ENCODE peak calls at places on chromosomes 1 and 21, in ten cellular contexts. One of them, this sample, is unnamed.

GRCh38 chr1:8395433-8395866 is 77.5 kb downstream of the SLC45A1 start:
- DNase-seq in endothelial cell of umbilical vein: no peak
- DNase-seq in IMR-90: no peak
- DNase-seq in prostate gland: no peak
- DNase-seq in HCT116: no peak
- DNase-seq in lower leg skin: no peak
- DNase-seq in upper lobe of left lung: no peak
- DNase-seq in thyroid gland: no peak
- DNase-seq in breast epithelium: no peak
- DNase-seq in A549: no peak
- DNase-seq in this sample: no peak

GRCh38 chr1:145849356-145850165 is 4.1 kb downstream of the NUDT17 start:
- DNase-seq in endothelial cell of umbilical vein: peak
- DNase-seq in IMR-90: peak
- DNase-seq in prostate gland: no peak
- DNase-seq in HCT116: no peak
- DNase-seq in lower leg skin: no peak
- DNase-seq in upper lobe of left lung: peak
- DNase-seq in thyroid gland: no peak
- DNase-seq in breast epithelium: peak
- DNase-seq in A549: no peak
- DNase-seq in this sample: peak

GRCh38 chr1:40535732-40536131 is 4.3 kb downstream of the ZNF684 start:
- DNase-seq in endothelial cell of umbilical vein: no peak
- DNase-seq in IMR-90: no peak
- DNase-seq in prostate gland: no peak
- DNase-seq in HCT116: no peak
- DNase-seq in lower leg skin: no peak
- DNase-seq in upper lobe of left lung: no peak
- DNase-seq in thyroid gland: no peak
- DNase-seq in breast epithelium: no peak
- DNase-seq in A549: no peak
- DNase-seq in this sample: no peak

GRCh38 chr21:26570203-26570602 is 2.9 kb downstream of the CYYR1 start:
- DNase-seq in endothelial cell of umbilical vein: peak
- DNase-seq in IMR-90: no peak
- DNase-seq in prostate gland: no peak
- DNase-seq in HCT116: no peak
- DNase-seq in lower leg skin: no peak
- DNase-seq in upper lobe of left lung: no peak
- DNase-seq in thyroid gland: no peak
- DNase-seq in breast epithelium: no peak
- DNase-seq in A549: no peak
- DNase-seq in this sample: no peak

GRCh38 chr1:114215426-114215825 is 61.8 kb upstream of the SYT6 start:
- DNase-seq in endothelial cell of umbilical vein: no peak
- DNase-seq in IMR-90: no peak
- DNase-seq in prostate gland: no peak
- DNase-seq in HCT116: no peak
- DNase-seq in lower leg skin: no peak
- DNase-seq in upper lobe of left lung: no peak
- DNase-seq in thyroid gland: no peak
- DNase-seq in breast epithelium: no peak
- DNase-seq in A549: no peak
- DNase-seq in this sample: no peak

GRCh38 chr1:110485725-110486124 is 33.2 kb downstream of the KCNA10 start:
- DNase-seq in endothelial cell of umbilical vein: no peak
- DNase-seq in IMR-90: no peak
- DNase-seq in prostate gland: no peak
- DNase-seq in HCT116: no peak
- DNase-seq in lower leg skin: no peak
- DNase-seq in upper lobe of left lung: no peak
- DNase-seq in thyroid gland: no peak
- DNase-seq in breast epithelium: no peak
- DNase-seq in A549: no peak
- DNase-seq in this sample: no peak

GRCh38 chr1:158818560-158818959 is 12.6 kb upstream of the MNDA start:
- DNase-seq in endothelial cell of umbilical vein: no peak
- DNase-seq in IMR-90: no peak
- DNase-seq in prostate gland: no peak
- DNase-seq in HCT116: no peak
- DNase-seq in lower leg skin: no peak
- DNase-seq in upper lobe of left lung: no peak
- DNase-seq in thyroid gland: no peak
- DNase-seq in breast epithelium: no peak
- DNase-seq in A549: no peak
- DNase-seq in this sample: no peak

GRCh38 chr1:100404816-100405215 is 52.5 kb downstream of the CDC14A start:
- DNase-seq in endothelial cell of umbilical vein: no peak
- DNase-seq in IMR-90: peak
- DNase-seq in prostate gland: no peak
- DNase-seq in HCT116: no peak
- DNase-seq in lower leg skin: no peak
- DNase-seq in upper lobe of left lung: no peak
- DNase-seq in thyroid gland: no peak
- DNase-seq in breast epithelium: no peak
- DNase-seq in A549: no peak
- DNase-seq in this sample: no peak

GRCh38 chr1:118243269-118243668 is 58.2 kb upstream of the SPAG17 start:
- DNase-seq in endothelial cell of umbilical vein: no peak
- DNase-seq in IMR-90: no peak
- DNase-seq in prostate gland: no peak
- DNase-seq in HCT116: no peak
- DNase-seq in lower leg skin: no peak
- DNase-seq in upper lobe of left lung: no peak
- DNase-seq in thyroid gland: no peak
- DNase-seq in breast epithelium: no peak
- DNase-seq in A549: no peak
- DNase-seq in this sample: no peak

GRCh38 chr1:37298769-37299168 is 175.6 kb upstream of the ZC3H12A start:
- DNase-seq in endothelial cell of umbilical vein: no peak
- DNase-seq in IMR-90: no peak
- DNase-seq in prostate gland: no peak
- DNase-seq in HCT116: no peak
- DNase-seq in lower leg skin: no peak
- DNase-seq in upper lobe of left lung: no peak
- DNase-seq in thyroid gland: no peak
- DNase-seq in breast epithelium: no peak
- DNase-seq in A549: no peak
- DNase-seq in this sample: no peak

GRCh38 chr1:221869759-221870158 is 127.9 kb upstream of the DUSP10 start:
- DNase-seq in endothelial cell of umbilical vein: no peak
- DNase-seq in IMR-90: peak
- DNase-seq in prostate gland: no peak
- DNase-seq in HCT116: no peak
- DNase-seq in lower leg skin: no peak
- DNase-seq in upper lobe of left lung: no peak
- DNase-seq in thyroid gland: no peak
- DNase-seq in breast epithelium: no peak
- DNase-seq in A549: no peak
- DNase-seq in this sample: no peak

GRCh38 chr1:223009421-223009820 is 133.6 kb downstream of the TLR5 start:
- DNase-seq in endothelial cell of umbilical vein: no peak
- DNase-seq in IMR-90: no peak
- DNase-seq in prostate gland: no peak
- DNase-seq in HCT116: no peak
- DNase-seq in lower leg skin: no peak
- DNase-seq in upper lobe of left lung: no peak
- DNase-seq in thyroid gland: no peak
- DNase-seq in breast epithelium: no peak
- DNase-seq in A549: no peak
- DNase-seq in this sample: no peak

GRCh38 chr1:218527737-218528136 is 182.6 kb downstream of the TGFB2 start:
- DNase-seq in endothelial cell of umbilical vein: no peak
- DNase-seq in IMR-90: peak
- DNase-seq in prostate gland: no peak
- DNase-seq in HCT116: no peak
- DNase-seq in lower leg skin: no peak
- DNase-seq in upper lobe of left lung: no peak
- DNase-seq in thyroid gland: no peak
- DNase-seq in breast epithelium: no peak
- DNase-seq in A549: no peak
- DNase-seq in this sample: no peak

GRCh38 chr1:88736633-88737248 is 52.7 kb downstream of the PKN2 start:
- DNase-seq in endothelial cell of umbilical vein: peak
- DNase-seq in IMR-90: peak
- DNase-seq in prostate gland: no peak
- DNase-seq in HCT116: peak
- DNase-seq in lower leg skin: no peak
- DNase-seq in upper lobe of left lung: no peak
- DNase-seq in thyroid gland: no peak
- DNase-seq in breast epithelium: no peak
- DNase-seq in A549: peak
- DNase-seq in this sample: peak

GRCh38 chr1:204680461-204680860 is 5.1 kb downstream of the LRRN2 start:
- DNase-seq in endothelial cell of umbilical vein: no peak
- DNase-seq in IMR-90: no peak
- DNase-seq in prostate gland: no peak
- DNase-seq in HCT116: no peak
- DNase-seq in lower leg skin: no peak
- DNase-seq in upper lobe of left lung: no peak
- DNase-seq in thyroid gland: no peak
- DNase-seq in breast epithelium: no peak
- DNase-seq in A549: no peak
- DNase-seq in this sample: no peak

DNA sequence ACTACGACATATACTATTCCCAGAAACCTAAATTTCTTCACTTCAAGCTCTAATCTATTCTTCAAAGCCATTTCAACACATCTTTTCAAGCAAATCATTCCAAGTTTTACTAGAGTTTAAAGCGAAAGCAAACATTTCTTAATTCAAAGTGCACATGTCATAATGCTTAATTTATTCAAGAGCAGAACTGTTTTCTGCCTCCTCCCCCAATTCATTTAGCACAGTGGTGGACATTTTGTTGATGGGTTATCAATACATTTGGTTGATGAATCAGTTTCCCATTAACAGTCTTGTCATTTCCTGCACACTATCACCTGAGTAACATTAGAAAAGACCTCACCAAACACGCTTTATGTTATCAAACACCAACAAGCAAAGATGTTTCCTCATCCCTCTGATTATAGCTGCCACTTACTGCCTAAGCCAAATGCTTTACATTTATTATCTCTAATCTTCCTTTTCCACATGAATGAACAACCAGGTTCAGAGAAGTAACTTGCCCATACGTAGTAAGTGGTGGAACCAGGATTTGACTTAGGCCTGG is 2.0 kb downstream of the SRSF4 start:
- DNase-seq in endothelial cell of umbilical vein: peak
- DNase-seq in IMR-90: no peak
- DNase-seq in prostate gland: no peak
- DNase-seq in HCT116: no peak
- DNase-seq in lower leg skin: no peak
- DNase-seq in upper lobe of left lung: no peak
- DNase-seq in thyroid gland: no peak
- DNase-seq in breast epithelium: no peak
- DNase-seq in A549: no peak
- DNase-seq in this sample: no peak
- TF ChIP-seq POLR2A in endothelial cell of umbilical vein: no peak
- TF ChIP-seq POLR2A in IMR-90: no peak
- TF ChIP-seq POLR2A in prostate gland: no peak
- TF ChIP-seq POLR2A in HCT116: no peak
- TF ChIP-seq POLR2A in lower leg skin: no peak
- TF ChIP-seq POLR2A in upper lobe of left lung: no peak
- TF ChIP-seq POLR2A in thyroid gland: no peak
- TF ChIP-seq POLR2A in breast epithelium: no peak
- TF ChIP-seq POLR2A in A549: no peak
- TF ChIP-seq POLR2A in this sample: no peak

GRCh38 chr1:200030791-200031190 is 3.3 kb downstream of the NR5A2 start:
- DNase-seq in endothelial cell of umbilical vein: no peak
- DNase-seq in IMR-90: no peak
- DNase-seq in prostate gland: no peak
- DNase-seq in HCT116: no peak
- DNase-seq in lower leg skin: no peak
- DNase-seq in upper lobe of left lung: no peak
- DNase-seq in thyroid gland: no peak
- DNase-seq in breast epithelium: no peak
- DNase-seq in A549: no peak
- DNase-seq in this sample: no peak
- TF ChIP-seq POLR2A in endothelial cell of umbilical vein: no peak
- TF ChIP-seq POLR2A in IMR-90: no peak
- TF ChIP-seq POLR2A in prostate gland: no peak
- TF ChIP-seq POLR2A in HCT116: no peak
- TF ChIP-seq POLR2A in lower leg skin: no peak
- TF ChIP-seq POLR2A in upper lobe of left lung: no peak
- TF ChIP-seq POLR2A in thyroid gland: no peak
- TF ChIP-seq POLR2A in breast epithelium: no peak
- TF ChIP-seq POLR2A in A549: no peak
- TF ChIP-seq POLR2A in this sample: no peak

GRCh38 chr1:201171063-201172036 is 17.1 kb upstream of the TMEM9 start:
- DNase-seq in endothelial cell of umbilical vein: peak
- DNase-seq in IMR-90: peak
- DNase-seq in prostate gland: no peak
- DNase-seq in HCT116: peak
- DNase-seq in lower leg skin: no peak
- DNase-seq in upper lobe of left lung: peak
- DNase-seq in thyroid gland: peak
- DNase-seq in breast epithelium: no peak
- DNase-seq in A549: peak
- DNase-seq in this sample: peak
- TF ChIP-seq POLR2A in endothelial cell of umbilical vein: no peak
- TF ChIP-seq POLR2A in IMR-90: no peak
- TF ChIP-seq POLR2A in prostate gland: no peak
- TF ChIP-seq POLR2A in HCT116: no peak
- TF ChIP-seq POLR2A in lower leg skin: no peak
- TF ChIP-seq POLR2A in upper lobe of left lung: peak
- TF ChIP-seq POLR2A in thyroid gland: no peak
- TF ChIP-seq POLR2A in breast epithelium: no peak
- TF ChIP-seq POLR2A in A549: no peak
- TF ChIP-seq POLR2A in this sample: no peak

GRCh38 chr1:15682886-15683410 is 1.2 kb upstream of the PLEKHM2 start:
- DNase-seq in endothelial cell of umbilical vein: no peak
- DNase-seq in IMR-90: no peak
- DNase-seq in prostate gland: no peak
- DNase-seq in HCT116: no peak
- DNase-seq in lower leg skin: no peak
- DNase-seq in upper lobe of left lung: peak
- DNase-seq in thyroid gland: no peak
- DNase-seq in breast epithelium: no peak
- DNase-seq in A549: no peak
- DNase-seq in this sample: no peak

GRCh38 chr1:15684042-15684461 is at the start of gene PLEKHM2:
- DNase-seq in endothelial cell of umbilical vein: no peak
- DNase-seq in IMR-90: peak
- DNase-seq in prostate gland: no peak
- DNase-seq in HCT116: no peak
- DNase-seq in lower leg skin: no peak
- DNase-seq in upper lobe of left lung: peak
- DNase-seq in thyroid gland: peak
- DNase-seq in breast epithelium: no peak
- DNase-seq in A549: peak
- DNase-seq in this sample: no peak

GRCh38 chr1:15685820-15686219 is 1.7 kb downstream of the PLEKHM2 start:
- DNase-seq in endothelial cell of umbilical vein: no peak
- DNase-seq in IMR-90: no peak
- DNase-seq in prostate gland: no peak
- DNase-seq in HCT116: no peak
- DNase-seq in lower leg skin: no peak
- DNase-seq in upper lobe of left lung: no peak
- DNase-seq in thyroid gland: no peak
- DNase-seq in breast epithelium: no peak
- DNase-seq in A549: no peak
- DNase-seq in this sample: no peak

GRCh38 chr1:15683411-15684039 is 595 bp upstream of the PLEKHM2 start:
- DNase-seq in endothelial cell of umbilical vein: no peak
- DNase-seq in IMR-90: no peak
- DNase-seq in prostate gland: no peak
- DNase-seq in HCT116: no peak
- DNase-seq in lower leg skin: no peak
- DNase-seq in upper lobe of left lung: peak
- DNase-seq in thyroid gland: no peak
- DNase-seq in breast epithelium: no peak
- DNase-seq in A549: no peak
- DNase-seq in this sample: no peak

GRCh38 chr1:15684468-15685283 is 556 bp downstream of the PLEKHM2 start:
- DNase-seq in endothelial cell of umbilical vein: peak
- DNase-seq in IMR-90: no peak
- DNase-seq in prostate gland: no peak
- DNase-seq in HCT116: no peak
- DNase-seq in lower leg skin: no peak
- DNase-seq in upper lobe of left lung: peak
- DNase-seq in thyroid gland: peak
- DNase-seq in breast epithelium: peak
- DNase-seq in A549: peak
- DNase-seq in this sample: peak
- TF ChIP-seq POLR2A in endothelial cell of umbilical vein: no peak
- TF ChIP-seq POLR2A in IMR-90: no peak
- TF ChIP-seq POLR2A in prostate gland: no peak
- TF ChIP-seq POLR2A in HCT116: no peak
- TF ChIP-seq POLR2A in lower leg skin: no peak
- TF ChIP-seq POLR2A in upper lobe of left lung: peak
- TF ChIP-seq POLR2A in thyroid gland: no peak
- TF ChIP-seq POLR2A in breast epithelium: no peak
- TF ChIP-seq POLR2A in A549: no peak
- TF ChIP-seq POLR2A in this sample: no peak